ENCODE peak calls at places on chromosomes 7 and 10, in ten cellular contexts. H is right lobe of liver, K is IMR-90, A is body of pancreas, L is heart left ventricle, F is K562, O is upper lobe of left lung, Y is GM12878, D is HepG2, Z is HCT116. B is an unnamed sample.

GRCh38 chr10:44890721-44891550 is 20.2 kb upstream of the TMEM72 start:
- ATAC-seq in Z (no peak), L (no peak), D (no peak), Y (no peak), F (no peak), H (no peak), O (no peak), A (no peak), K (no peak), B (no peak)

GRCh38 chr10:83991986-83992753 is 147.1 kb upstream of the GHITM start:
- ATAC-seq in H (peak; percentile 43), Z (peak; percentile 94), O (no peak), D (peak; percentile 82), F (peak; percentile 95), Y (peak; percentile 67), K (no peak), L (no peak), A (peak; percentile 45), B (no peak)

GRCh38 chr10:58998924-58999713 is 177.3 kb upstream of the PHYHIPL start:
- ATAC-seq in L (peak; percentile 97), Z (no peak), A (peak; percentile 62), O (no peak), F (no peak), Y (no peak), D (no peak), H (peak; percentile 85), K (no peak), B (peak; percentile 63)

GRCh38 chr10:11882646-11883375 is 59.7 kb downstream of the PROSER2 start:
- ATAC-seq in A (no peak), H (no peak), D (no peak), K (no peak), Z (no peak), L (no peak), F (no peak), Y (no peak), O (no peak), B (no peak)

GRCh38 chr7:101618916-101619315 is 10.2 kb downstream of the MYL10 start:
- ATAC-seq in Y (no peak), K (no peak), O (no peak), A (no peak), F (no peak), H (no peak), Z (peak; percentile 33), D (peak; percentile 29), L (no peak), B (no peak)

GRCh38 chr10:110650265-110650668 is 6.1 kb downstream of the RBM20 start:
- ATAC-seq in A (no peak), L (no peak), Z (no peak), K (no peak), D (no peak), O (no peak), Y (peak; percentile 35), F (no peak), H (no peak), B (no peak)

GRCh38 chr10:35335718-35336083 is 608 bp upstream of the CCNY start:
- ATAC-seq in F (peak; percentile 18), O (peak; percentile 56), Y (peak; percentile 21), A (no peak), L (peak; percentile 6), Z (peak; percentile 34), K (no peak), H (peak; percentile 13), D (peak; percentile 11), B (no peak)

GRCh38 chr10:105037029-105037428 is 395.9 kb downstream of the SORCS3 start:
- ATAC-seq in D (no peak), H (no peak), K (no peak), Y (no peak), Z (no peak), O (no peak), F (no peak), L (no peak), A (no peak), B (no peak)

GRCh38 chr7:116395125-116395791 is 104.3 kb upstream of the CAV2 start:
- ATAC-seq in D (no peak), F (peak; percentile 36), Z (peak; percentile 97), Y (no peak), O (no peak), A (peak; percentile 27), H (peak; percentile 46), K (peak; percentile 97), L (peak; percentile 60), B (peak; percentile 46)

GRCh38 chr10:84497978-84498377 is 169.6 kb downstream of the CCSER2 start:
- ATAC-seq in K (no peak), A (peak; percentile 52), H (peak; percentile 51), D (peak; percentile 96), O (no peak), F (no peak), Z (no peak), Y (no peak), L (no peak), B (no peak)

GRCh38 chr7:142303650-142304049 is 45.8 kb upstream of the PRSS58 start:
- ATAC-seq in A (no peak), L (no peak), K (no peak), D (peak; percentile 57), Y (peak; percentile 66), F (peak; percentile 67), O (no peak), Z (peak; percentile 79), H (no peak), B (no peak)

GRCh38 chr7:88665892-88666514 is 93.5 kb upstream of the ZNF804B start:
- ATAC-seq in Z (peak; percentile 50), H (no peak), F (peak; percentile 88), Y (no peak), K (no peak), D (no peak), A (peak; percentile 58), L (no peak), O (no peak), B (no peak)

DNA sequence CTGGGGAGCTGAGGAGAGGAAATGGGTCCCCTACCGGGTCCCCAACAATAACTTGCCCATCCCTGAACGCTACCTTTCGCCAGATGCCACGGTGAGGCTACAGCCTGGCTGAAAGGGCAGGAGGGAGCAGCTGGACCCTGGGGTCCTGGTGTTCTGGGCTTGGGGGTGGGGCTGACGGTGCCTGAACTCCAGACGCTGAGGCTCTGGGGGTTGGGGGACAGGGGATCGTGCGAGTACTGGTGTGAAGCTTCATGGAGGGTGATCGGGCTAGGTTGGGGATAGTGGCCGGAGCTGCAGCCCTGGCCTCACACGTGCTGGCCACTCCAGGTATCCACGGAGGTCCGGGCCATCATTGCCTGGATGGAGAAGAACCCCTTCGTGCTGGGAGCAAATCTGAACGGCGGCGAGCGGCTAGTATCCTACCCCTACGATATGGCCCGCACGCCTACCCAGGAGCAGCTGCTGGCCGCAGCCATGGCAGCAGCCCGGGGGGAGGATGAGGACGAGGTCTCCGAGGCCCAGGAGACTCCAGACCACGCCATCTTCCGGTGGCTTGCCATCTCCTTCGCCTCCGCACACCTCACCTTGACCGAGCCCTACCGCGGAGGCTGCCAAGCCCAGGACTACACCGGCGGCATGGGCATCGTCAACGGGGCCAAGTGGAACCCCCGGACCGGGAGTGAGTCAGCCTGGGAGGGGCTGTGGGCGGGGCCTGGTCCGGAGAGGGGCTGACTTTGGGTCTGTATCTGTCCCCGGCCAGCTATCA is 8.3 kb downstream of the AEBP1 start:
- ATAC-seq in Z (peak; percentile 8), Y (no peak), K (no peak), O (no peak), F (peak; percentile 69), L (no peak), A (peak; percentile 33), D (no peak), H (no peak), B (no peak)
- TF ChIP-seq POLR2A in Z (no peak), Y (peak; percentile 21), K (no peak), O (no peak), F (peak; percentile 53), L (no peak), A (no peak), D (no peak), H (no peak), B (no peak)

GRCh38 chr7:158694650-158695049 is 10.0 kb downstream of the NCAPG2 start:
- ATAC-seq in H (no peak), Y (no peak), K (no peak), L (no peak), F (peak; percentile 15), A (no peak), D (no peak), O (no peak), Z (no peak), B (no peak)

GRCh38 chr7:158687406-158687805 is 17.2 kb downstream of the NCAPG2 start:
- ATAC-seq in D (no peak), A (no peak), F (peak; percentile 46), O (no peak), L (no peak), Y (no peak), K (no peak), H (no peak), Z (no peak), B (no peak)

GRCh38 chr7:158684329-158684728 is 20.3 kb downstream of the NCAPG2 start:
- ATAC-seq in F (no peak), O (no peak), D (no peak), A (no peak), K (peak; percentile 78), Z (no peak), Y (no peak), L (no peak), H (no peak), B (no peak)

GRCh38 chr7:158685727-158686126 is 18.9 kb downstream of the NCAPG2 start:
- ATAC-seq in K (no peak), F (no peak), A (no peak), D (no peak), L (no peak), Y (no peak), O (no peak), Z (no peak), H (no peak), B (no peak)

GRCh38 chr7:158689500-158689899 is 15.1 kb downstream of the NCAPG2 start:
- ATAC-seq in Y (no peak), K (no peak), A (no peak), L (no peak), H (no peak), O (no peak), D (no peak), Z (no peak), F (no peak), B (no peak)
- H3K36me3 ChIP-seq in Y (peaks cover 11% of the 10 kb centered on the region), K (peaks cover 12% of the 10 kb centered on the region), A (no peaks in the 10 kb centered on the region), L (no peaks in the 10 kb centered on the region), H (no peaks in the 10 kb centered on the region), O (no peaks in the 10 kb centered on the region), D (peaks cover 13% of the 10 kb centered on the region), Z (peaks cover 50% of the 10 kb centered on the region), F (peaks cover 98% of the 10 kb centered on the region), B (no peaks in the 10 kb centered on the region)

DNA sequence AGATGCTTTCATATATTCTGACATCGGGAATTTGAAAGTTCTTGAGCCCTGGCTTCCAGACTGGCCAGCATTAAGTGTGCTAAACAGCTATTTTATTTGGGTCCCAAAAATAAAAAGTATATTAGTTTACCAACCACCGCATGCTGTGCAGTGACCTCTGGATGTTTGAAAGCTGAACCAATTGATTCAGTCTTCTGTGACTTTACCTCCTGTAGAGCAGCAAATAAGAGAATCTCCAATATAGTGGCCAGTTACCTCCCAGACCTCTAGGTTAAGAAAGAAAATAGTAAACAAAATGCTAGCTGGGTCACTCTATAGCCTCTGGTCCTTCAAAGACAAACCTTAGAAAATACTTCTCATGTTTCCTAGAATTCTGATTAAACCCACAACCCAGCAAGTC is 424.6 kb upstream of the NFE2L3 start:
- ATAC-seq in A (no peak), O (no peak), Y (no peak), F (no peak), L (no peak), Z (no peak), H (no peak), D (no peak), K (no peak), B (no peak)
- H3K4me1 ChIP-seq in A (no peaks in the 10 kb centered on the region), O (no peaks in the 10 kb centered on the region), Y (no peaks in the 10 kb centered on the region), F (peaks cover 4% of the 10 kb centered on the region), L (peaks cover 20% of the 10 kb centered on the region), Z (no peaks in the 10 kb centered on the region), H (no peaks in the 10 kb centered on the region), D (no peaks in the 10 kb centered on the region), K (peaks cover 13% of the 10 kb centered on the region), B (peaks cover 29% of the 10 kb centered on the region)

GRCh38 chr7:74228951-74229900 is 19.4 kb downstream of the LAT2 start:
- ATAC-seq in L (peak; percentile 56), Z (no peak), D (no peak), F (no peak), Y (peak; percentile 18), H (no peak), A (no peak), O (no peak), K (no peak), B (no peak)
- TF ChIP-seq POLR2A in L (no peak), Z (no peak), D (no peak), F (no peak), Y (peak; percentile 78), H (no peak), A (no peak), O (no peak), K (no peak), B (no peak)

B was measured in gastroesophageal sphincter.